ENCODE peak calls at places on chromosomes 6 and 20, in eight cellular contexts. J, S, K, X, V, H, D and N are unnamed samples.
A peak's percentile ranks its signal among the peaks of the same experiment; 100 is the strongest.

GRCh38 chr20:45311589-45312211 is 3.6 kb upstream of the MATN4 start:
- DNase-seq in V (no peak), D (peak; percentile 60), K (peak; percentile 35), H (peak; percentile 81), J (peak; percentile 32), S (peak; percentile 54), X (peak; percentile 38), N (no peak)

GRCh38 chr6:148593130-148593812 is 153.6 kb upstream of the UST start:
- DNase-seq in K (no peak), H (peak; percentile 25), V (no peak), X (no peak), S (peak; percentile 69), J (no peak), D (no peak), N (no peak)

GRCh38 chr6:170295519-170296422 is 4.9 kb upstream of the DLL1 start:
- DNase-seq in D (peak; percentile 36), X (no peak), K (no peak), J (no peak), S (no peak), V (no peak), H (peak; percentile 32), N (peak; percentile 90)

GRCh38 chr6:143595256-143596036 is 82.3 kb upstream of the PHACTR2 start:
- DNase-seq in J (no peak), S (peak; percentile 19), D (no peak), V (no peak), H (no peak), K (no peak), X (no peak), N (no peak)

GRCh38 chr6:81003894-81004293 is 748.6 kb downstream of the TENT5A start:
- DNase-seq in S (no peak), K (no peak), H (no peak), V (no peak), X (no peak), J (no peak), D (no peak), N (no peak)

GRCh38 chr20:44728835-44729342 is 13.7 kb downstream of the CCN5 start:
- DNase-seq in J (no peak), H (peak; percentile 99), D (peak; percentile 60), K (peak; percentile 58), S (peak; percentile 95), X (no peak), V (peak; percentile 66), N (no peak)

GRCh38 chr20:1803216-1804128 is 91.7 kb upstream of the SIRPA start:
- DNase-seq in J (no peak), S (peak; percentile 64), H (no peak), X (no peak), K (no peak), V (peak; percentile 69), D (no peak), N (no peak)

GRCh38 chr6:43510827-43511163 is 649 bp upstream of the LRRC73 start:
- DNase-seq in D (no peak), X (no peak), S (no peak), H (no peak), J (no peak), V (no peak), K (no peak), N (no peak)

GRCh38 chr6:142500265-142500786 is 198.5 kb downstream of the ADGRG6 start:
- DNase-seq in S (peak; percentile 35), K (no peak), H (no peak), V (no peak), D (no peak), J (no peak), X (no peak), N (no peak)